ENCODE peak calls at places on chromosomes 3 and 15, in five cellular contexts. F, T, J, O and L are unnamed samples.

GRCh38 chr15:90201944-90202375 is 830 bp downstream of the SEMA4B start:
- DNase-seq in T (no peak), O (no peak), F (peak), J (no peak), L (no peak)

GRCh38 chr15:64163662-64164362 is 990 bp upstream of the PPIB start:
- DNase-seq in O (no peak), J (no peak), T (no peak), F (peak), L (no peak)

GRCh38 chr3:20935791-20936190 is 749.8 kb upstream of the SGO1 start:
- DNase-seq in O (no peak), T (no peak), J (no peak), F (no peak), L (no peak)

GRCh38 chr15:77425104-77425503 is 4.4 kb downstream of the HMG20A start:
- DNase-seq in T (no peak), J (no peak), F (no peak), O (no peak), L (no peak)

GRCh38 chr3:133921592-133921991 is 25.9 kb upstream of the RAB6B start:
- DNase-seq in T (no peak), O (no peak), F (no peak), J (no peak), L (no peak)

GRCh38 chr3:20683912-20684311 is 497.9 kb upstream of the SGO1 start:
- DNase-seq in T (peak), O (no peak), F (no peak), J (no peak), L (no peak)

GRCh38 chr15:101458158-101458895 is 31.2 kb downstream of the PCSK6 start:
- DNase-seq in O (no peak), T (no peak), J (no peak), F (peak), L (no peak)

GRCh38 chr15:64571857-64572291 is 111.5 kb downstream of the ZNF609 start:
- DNase-seq in O (no peak), T (no peak), J (no peak), F (no peak), L (no peak)

GRCh38 chr15:93974804-93975481 is 256.4 kb upstream of the MCTP2 start:
- DNase-seq in T (peak), O (no peak), F (peak), J (no peak), L (no peak)

DNA sequence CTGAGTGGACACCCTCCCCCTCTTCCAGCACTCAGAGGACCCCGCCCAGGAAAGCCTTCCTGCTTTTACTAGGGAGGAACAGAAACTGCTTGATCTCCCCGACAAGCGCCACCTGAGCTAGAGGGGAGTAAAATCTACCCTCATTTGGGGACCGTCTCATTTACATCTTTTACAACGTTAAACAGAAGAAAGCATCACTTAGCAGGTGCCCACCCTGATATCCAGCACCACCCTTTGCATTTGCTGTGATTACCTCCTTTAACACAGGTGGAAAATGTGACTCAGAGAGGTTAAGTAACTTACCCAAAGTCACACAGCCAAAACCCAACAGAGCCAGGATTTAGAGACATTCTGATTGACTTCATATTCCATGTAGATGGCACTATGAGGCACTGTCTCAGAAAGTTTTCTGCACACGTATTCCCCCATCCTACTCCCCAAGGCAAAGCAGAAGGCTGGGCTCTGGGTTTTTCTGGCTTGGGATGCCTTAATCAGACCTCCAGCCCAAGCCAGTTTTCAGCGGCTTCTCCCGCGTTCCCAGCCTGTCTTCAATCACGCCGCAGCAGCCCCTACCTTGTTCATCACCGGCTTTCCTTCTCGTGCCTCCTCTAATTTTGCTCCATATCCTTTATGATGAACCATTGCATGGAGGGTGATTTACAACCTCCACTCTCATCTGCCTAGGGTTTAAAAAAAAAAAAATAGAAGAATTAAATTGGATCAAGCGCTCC is 314.5 kb upstream of the PROK2 start:
- DNase-seq in F (peak), O (no peak), J (no peak), T (no peak), L (no peak)
- H3K27ac ChIP-seq in F (no peak), O (no peak), J (no peak), T (no peak), L (no peak)

DNA sequence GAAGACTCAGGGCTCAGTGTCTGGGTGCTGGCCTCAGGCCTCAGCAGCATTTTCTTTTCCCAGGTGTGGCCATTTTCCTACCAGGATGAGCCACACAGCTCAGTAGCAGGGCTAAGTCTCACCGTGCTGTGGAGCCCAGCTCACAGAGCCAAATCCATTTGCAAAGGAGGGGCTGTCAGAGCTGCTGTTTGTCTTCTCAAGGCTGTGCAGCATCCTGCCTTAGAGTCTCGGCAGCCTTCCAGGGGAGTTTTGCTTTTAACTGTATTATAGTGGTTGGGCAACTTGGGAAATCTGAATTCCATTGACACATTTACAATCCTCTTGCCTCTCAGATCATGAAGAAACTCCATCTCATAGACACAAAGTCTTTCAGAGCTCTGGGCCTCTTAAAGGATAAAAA is 176.9 kb downstream of the ABHD5 start:
- DNase-seq in J (no peak), O (no peak), F (peak), T (peak), L (no peak)
- H3K27ac ChIP-seq in J (no peak), O (no peak), F (no peak), T (no peak), L (no peak)

GRCh38 chr3:195856410-195857084 is 44.8 kb upstream of the MUC4 start:
- DNase-seq in T (no peak), O (no peak), F (no peak), J (no peak), L (no peak)
- H3K27ac ChIP-seq in T (no peak), O (no peak), F (no peak), J (no peak), L (no peak)

DNA sequence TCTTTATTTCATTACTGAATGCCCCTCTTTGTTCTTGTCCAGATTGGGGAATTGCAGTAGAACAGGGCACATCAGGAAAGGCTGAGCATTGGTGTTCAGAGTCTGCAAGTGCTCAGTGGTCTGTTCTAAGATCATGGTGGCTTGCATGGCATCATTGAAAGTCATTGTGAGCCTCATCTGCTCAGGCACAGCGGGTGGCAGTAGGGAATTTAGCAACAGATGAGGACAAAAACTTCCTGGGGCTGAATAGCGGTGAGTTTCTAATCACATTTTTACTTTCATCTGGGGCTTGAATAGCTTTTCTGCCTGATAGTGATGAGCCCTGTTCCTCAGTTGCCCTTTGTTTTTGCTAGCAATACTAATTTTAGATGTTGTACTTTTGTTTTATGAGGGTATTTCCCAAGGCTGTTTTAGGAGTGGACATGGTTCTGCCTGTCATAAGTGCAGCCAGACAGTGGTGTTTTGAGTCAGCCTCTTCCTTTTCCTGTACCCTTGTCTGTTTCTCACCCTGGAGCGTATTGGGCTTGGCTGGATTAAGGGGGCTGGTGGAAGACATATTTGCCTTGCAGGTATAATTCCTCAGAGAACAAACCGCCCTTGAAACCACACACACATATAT is 127.2 kb upstream of the IL12A start:
- DNase-seq in F (no peak), T (no peak), J (no peak), O (no peak), L (no peak)
- H3K27ac ChIP-seq in F (peak), T (no peak), J (no peak), O (peak), L (peak)

DNA sequence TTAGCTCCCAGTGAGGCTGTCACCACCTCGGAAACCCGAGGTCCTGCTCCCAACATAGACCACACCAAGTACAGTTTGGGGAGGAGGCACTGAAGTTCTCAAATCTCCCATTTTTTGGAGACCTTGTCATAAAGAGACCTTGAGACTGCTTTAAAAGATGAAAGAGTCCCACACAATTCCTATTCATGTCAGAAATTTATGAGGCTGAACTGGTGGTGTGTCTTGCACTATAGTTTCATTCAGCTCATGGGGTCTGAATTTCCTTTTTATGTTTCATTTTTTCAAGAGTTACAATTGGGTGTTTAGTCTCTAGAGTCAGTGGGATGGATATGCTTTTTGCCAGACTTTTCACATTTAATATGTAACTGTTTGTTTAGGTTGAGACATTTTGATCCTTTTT is 318.1 kb upstream of the LRRFIP2 start:
- DNase-seq in J (no peak), T (no peak), O (no peak), F (no peak), L (no peak)
- H3K27ac ChIP-seq in J (no peak), T (no peak), O (peak), F (no peak), L (peak)

GRCh38 chr3:124890573-124891190 is 3.5 kb upstream of the ITGB5 start:
- DNase-seq in T (no peak), O (no peak), J (no peak), F (no peak), L (no peak)

GRCh38 chr3:124896824-124897526 is 9.8 kb upstream of the ITGB5 start:
- DNase-seq in F (no peak), J (no peak), O (no peak), T (no peak), L (no peak)

GRCh38 chr3:124895756-124896155 is 8.6 kb upstream of the ITGB5 start:
- DNase-seq in J (no peak), O (no peak), T (no peak), F (no peak), L (no peak)

GRCh38 chr3:124888482-124889441 is 1.6 kb upstream of the ITGB5 start:
- DNase-seq in J (no peak), T (no peak), O (no peak), F (peak), L (no peak)

GRCh38 chr3:124893526-124893925 is 6.4 kb upstream of the ITGB5 start:
- DNase-seq in O (no peak), T (no peak), F (no peak), J (no peak), L (no peak)
- H3K27ac ChIP-seq in O (no peak), T (no peak), F (no peak), J (no peak), L (no peak)

DNA sequence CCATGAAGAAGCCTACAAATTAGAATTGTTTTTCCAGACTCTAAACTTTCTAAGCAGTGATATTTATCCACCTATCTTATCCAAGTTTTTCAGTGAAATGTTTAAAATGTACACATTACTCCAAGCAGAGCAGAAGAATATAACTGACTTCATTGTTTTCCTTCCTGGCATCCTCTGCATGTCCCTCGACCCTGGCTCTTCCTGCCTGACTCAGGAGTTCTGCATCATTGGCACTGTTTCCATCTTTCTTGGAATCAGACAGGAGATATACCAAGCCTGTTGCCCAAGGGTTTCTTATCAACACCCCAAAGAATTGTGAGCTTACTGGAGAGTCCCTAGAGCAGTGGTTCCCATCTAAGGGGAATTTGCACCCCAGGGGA is 401.5 kb upstream of the PROK2 start:
- DNase-seq in T (peak), J (no peak), F (no peak), O (no peak), L (no peak)
- H3K27ac ChIP-seq in T (no peak), J (no peak), F (no peak), O (no peak), L (no peak)

GRCh38 chr3:18444597-18445420 is 19.7 kb upstream of the SATB1 start:
- DNase-seq in F (peak), T (peak), O (peak), J (peak), L (peak)
- H3K27ac ChIP-seq in F (no peak), T (no peak), O (no peak), J (peak), L (peak)

GRCh38 chr3:114144909-114145688 is 33.8 kb downstream of the DRD3 start:
- DNase-seq in O (no peak), J (peak), T (peak), F (no peak), L (peak)
- H3K27ac ChIP-seq in O (no peak), J (no peak), T (no peak), F (no peak), L (no peak)

GRCh38 chr3:48617559-48617958 is 4.0 kb downstream of the TMEM89 start:
- DNase-seq in F (no peak), J (no peak), O (no peak), T (no peak), L (no peak)

GRCh38 chr3:48609088-48610005 is at the start of gene UQCRC1:
- DNase-seq in O (peak), T (peak), F (peak), J (peak), L (peak)

GRCh38 chr3:48614044-48614443 is 4.6 kb upstream of the UQCRC1 start:
- DNase-seq in O (no peak), F (no peak), T (peak), J (no peak), L (no peak)

GRCh38 chr3:48607519-48607918 is 1.9 kb downstream of the UQCRC1 start:
- DNase-seq in F (no peak), T (peak), J (no peak), O (no peak), L (no peak)

GRCh38 chr3:48612270-48612669 is 2.8 kb upstream of the UQCRC1 start:
- DNase-seq in F (no peak), O (no peak), J (no peak), T (no peak), L (no peak)
- H3K27ac ChIP-seq in F (no peak), O (no peak), J (no peak), T (no peak), L (no peak)